ENCODE peak calls at places on chromosomes 13 and 19, in eight cellular contexts. U, T, S, P, I, V, W and H are unnamed samples.
A peak's percentile ranks its signal among the peaks of the same experiment; 100 is the strongest.

GRCh38 chr13:23871616-23872220 is 17.5 kb downstream of the MIPEP start:
- DNase-seq in U (peak; percentile 40), T (no peak), S (no peak), P (no peak), I (no peak), V (no peak), W (no peak), H (no peak)

GRCh38 chr13:46775385-46776065 is 21.4 kb downstream of the ESD start:
- DNase-seq in U (no peak), T (no peak), S (no peak), P (no peak), I (no peak), V (no peak), W (no peak), H (no peak)

GRCh38 chr19:16073481-16073880 is 2.8 kb upstream of the TPM4 start:
- DNase-seq in U (no peak), T (no peak), S (no peak), P (no peak), I (no peak), V (peak; percentile 40), W (no peak), H (no peak)

GRCh38 chr13:113410472-113411201 is 42.7 kb downstream of the ADPRHL1 start:
- DNase-seq in U (peak; percentile 87), T (peak; percentile 94), S (peak; percentile 66), P (no peak), I (no peak), V (no peak), W (peak; percentile 23), H (peak; percentile 56)

GRCh38 chr19:40690050-40690698 is at the start of gene NUMBL:
- DNase-seq in U (no peak), T (no peak), S (no peak), P (no peak), I (no peak), V (no peak), W (no peak), H (no peak)

GRCh38 chr19:49422407-49423277 is 599 bp downstream of the PTH2 start:
- DNase-seq in U (peak; percentile 30), T (peak; percentile 72), S (no peak), P (peak; percentile 50), I (peak; percentile 41), V (peak; percentile 93), W (no peak), H (no peak)

GRCh38 chr13:113977976-113978375 is 4.1 kb upstream of the C13orf46 start:
- DNase-seq in U (no peak), T (peak; percentile 39), S (no peak), P (no peak), I (no peak), V (no peak), W (peak; percentile 22), H (peak; percentile 26)

GRCh38 chr19:45191324-45191845 is 12.8 kb downstream of the BLOC1S3 start:
- DNase-seq in U (no peak), T (no peak), S (no peak), P (no peak), I (no peak), V (no peak), W (no peak), H (no peak)

GRCh38 chr19:28065026-28065425 is 1147.9 kb downstream of the UQCRFS1 start:
- DNase-seq in U (peak; percentile 48), T (no peak), S (no peak), P (no peak), I (no peak), V (no peak), W (no peak), H (no peak)

GRCh38 chr13:113740661-113741060 is 18.4 kb upstream of the TMEM255B start:
- DNase-seq in U (no peak), T (no peak), S (no peak), P (no peak), I (no peak), V (no peak), W (no peak), H (no peak)

GRCh38 chr19:45817725-45818301 is 2.7 kb upstream of the RSPH6A start:
- DNase-seq in U (no peak), T (no peak), S (no peak), P (no peak), I (no peak), V (peak; percentile 81), W (no peak), H (no peak)

GRCh38 chr19:17234911-17235617 is 9.0 kb downstream of the OCEL1 start:
- DNase-seq in U (peak; percentile 37), T (peak; percentile 72), S (no peak), P (peak; percentile 50), I (no peak), V (peak; percentile 90), W (no peak), H (peak; percentile 72)

GRCh38 chr13:49248433-49249002 is 793 bp downstream of the CDADC1 start:
- DNase-seq in U (peak; percentile 43), T (no peak), S (no peak), P (no peak), I (peak; percentile 6), V (no peak), W (no peak), H (no peak)

GRCh38 chr19:12792048-12792852 is 964 bp downstream of the JUNB start:
- DNase-seq in U (no peak), T (peak; percentile 88), S (no peak), P (peak; percentile 76), I (peak; percentile 70), V (peak; percentile 91), W (peak; percentile 80), H (no peak)

GRCh38 chr13:93262729-93263128 is 36.1 kb downstream of the GPC6 start:
- DNase-seq in U (peak; percentile 90), T (no peak), S (no peak), P (no peak), I (no peak), V (no peak), W (no peak), H (no peak)

GRCh38 chr19:45767410-45767880 is 1.6 kb downstream of the SIX5 start:
- DNase-seq in U (peak; percentile 89), T (peak; percentile 87), S (no peak), P (peak; percentile 78), I (peak; percentile 84), V (peak; percentile 90), W (peak; percentile 79), H (no peak)

GRCh38 chr19:33577947-33578346 is 43.8 kb upstream of the CHST8 start:
- DNase-seq in U (no peak), T (no peak), S (no peak), P (no peak), I (no peak), V (no peak), W (no peak), H (no peak)

GRCh38 chr19:17847538-17848366 is at the start of gene JAK3:
- DNase-seq in U (peak; percentile 52), T (no peak), S (no peak), P (peak; percentile 79), I (peak; percentile 82), V (peak; percentile 97), W (peak; percentile 65), H (no peak)

GRCh38 chr19:35937345-35938281 is 1.4 kb downstream of the LRFN3 start:
- DNase-seq in U (no peak), T (no peak), S (no peak), P (no peak), I (no peak), V (peak; percentile 57), W (no peak), H (no peak)

GRCh38 chr19:35940078-35940775 is 4.1 kb downstream of the LRFN3 start:
- DNase-seq in U (no peak), T (no peak), S (no peak), P (no peak), I (no peak), V (no peak), W (no peak), H (no peak)

GRCh38 chr19:35940839-35941238 is 4.7 kb downstream of the LRFN3 start:
- DNase-seq in U (no peak), T (no peak), S (no peak), P (no peak), I (no peak), V (no peak), W (no peak), H (no peak)

GRCh38 chr19:35939307-35940077 is 3.3 kb downstream of the LRFN3 start:
- DNase-seq in U (no peak), T (no peak), S (no peak), P (no peak), I (no peak), V (no peak), W (no peak), H (no peak)

GRCh38 chr19:35938282-35939224 is 2.4 kb downstream of the LRFN3 start:
- DNase-seq in U (no peak), T (no peak), S (no peak), P (no peak), I (no peak), V (no peak), W (no peak), H (no peak)
- H3K4me3 ChIP-seq in U (peak overlapping the region; percentile 65), T (peak overlapping the region; percentile 81), S (peak overlapping the region; percentile 95), P (no peak overlapping the region), I (no peak overlapping the region), V (peak overlapping the region; percentile 87), W (no peak overlapping the region), H (no peak overlapping the region)

DNA sequence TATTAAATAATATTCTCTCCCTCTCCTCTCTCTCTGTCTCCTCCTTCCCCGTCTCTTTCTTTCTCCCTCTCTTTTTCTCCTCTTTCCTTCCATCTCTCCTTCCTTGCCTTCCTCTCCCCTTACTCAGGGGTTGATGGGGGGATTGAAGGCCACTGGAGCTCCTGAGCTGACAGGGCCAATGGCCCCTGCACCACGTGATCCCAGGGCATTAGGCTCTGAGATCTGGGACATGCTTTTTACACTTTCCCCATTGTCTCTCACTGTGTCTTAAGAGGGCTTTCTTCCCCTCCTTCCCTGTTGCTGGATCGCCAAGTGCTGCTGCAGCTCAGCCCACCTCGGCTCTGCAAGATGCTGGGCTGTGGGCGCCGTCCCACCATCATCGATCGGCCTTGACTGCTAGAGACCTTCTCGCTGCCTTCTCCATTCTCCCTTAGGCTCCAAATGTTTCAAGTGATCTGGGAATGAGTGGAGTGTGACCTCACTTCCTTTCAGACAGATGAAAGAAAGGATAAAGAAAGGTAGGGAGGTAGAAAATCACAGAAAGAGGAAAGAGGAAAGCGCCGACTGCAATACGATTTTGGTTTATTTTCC is 42.2 kb downstream of the COL4A1 start:
- DNase-seq in U (no peak), T (no peak), S (no peak), P (no peak), I (no peak), V (peak; percentile 40), W (no peak), H (no peak)
- H3K4me1 ChIP-seq in U (peaks cover 37% of the 10 kb centered on the region), T (peaks cover 23% of the 10 kb centered on the region), S (peaks cover 62% of the 10 kb centered on the region), P (peaks cover 84% of the 10 kb centered on the region), I (peaks cover 23% of the 10 kb centered on the region), V (no peaks in the 10 kb centered on the region), W (no peaks in the 10 kb centered on the region), H (peaks cover 10% of the 10 kb centered on the region)

GRCh38 chr13:28219408-28220099 is 81.2 kb downstream of the PAN3 start:
- DNase-seq in U (no peak), T (no peak), S (no peak), P (no peak), I (no peak), V (no peak), W (no peak), H (no peak)

GRCh38 chr13:28218679-28219078 is 80.3 kb downstream of the PAN3 start:
- DNase-seq in U (no peak), T (no peak), S (no peak), P (no peak), I (no peak), V (no peak), W (no peak), H (no peak)

GRCh38 chr13:28220166-28220565 is 81.8 kb downstream of the PAN3 start:
- DNase-seq in U (peak; percentile 26), T (no peak), S (no peak), P (no peak), I (peak; percentile 11), V (no peak), W (no peak), H (no peak)
- H3K4me3 ChIP-seq in U (no peak overlapping the region), T (no peak overlapping the region), S (no peak overlapping the region), P (no peak overlapping the region), I (no peak overlapping the region), V (no peak overlapping the region), W (no peak overlapping the region), H (no peak overlapping the region)

GRCh38 chr19:44112802-44113137 is 429 bp upstream of the ZNF225 start:
- DNase-seq in U (no peak), T (no peak), S (no peak), P (no peak), I (no peak), V (no peak), W (no peak), H (no peak)
- H3K4me1 ChIP-seq in U (no peaks in the 10 kb centered on the region), T (peaks cover 15% of the 10 kb centered on the region), S (peaks cover 14% of the 10 kb centered on the region), P (peaks cover 18% of the 10 kb centered on the region), I (peaks cover 5% of the 10 kb centered on the region), V (no peaks in the 10 kb centered on the region), W (no peaks in the 10 kb centered on the region), H (no peaks in the 10 kb centered on the region)